ENCODE peak calls at places on chromosomes 5 and 9, in six cellular contexts. C, B, V, S, T and U are unnamed samples.

GRCh38 chr5:7396169-7397004 is 449 bp downstream of the ADCY2 start:
- DNase-seq in C (no peak), B (no peak), V (peak; percentile 15), S (no peak), T (no peak), U (no peak)

GRCh38 chr9:74887981-74888370 is 255 bp upstream of the TRPM6 start:
- DNase-seq in C (no peak), B (no peak), V (no peak), S (no peak), T (no peak), U (no peak)

GRCh38 chr5:43036409-43036808 is 3.7 kb downstream of the ANXA2R start:
- DNase-seq in C (no peak), B (no peak), V (no peak), S (no peak), T (no peak), U (no peak)

GRCh38 chr5:89374144-89374784 is 491.3 kb upstream of the MEF2C start:
- DNase-seq in C (no peak), B (no peak), V (no peak), S (no peak), T (no peak), U (peak; percentile 32)

GRCh38 chr5:17952231-17952630 is 318.0 kb downstream of the TAF11L14 start:
- DNase-seq in C (no peak), B (no peak), V (no peak), S (no peak), T (no peak), U (no peak)

GRCh38 chr5:87109749-87110148 is 157.9 kb upstream of the RASA1 start:
- DNase-seq in C (no peak), B (no peak), V (no peak), S (no peak), T (no peak), U (no peak)

GRCh38 chr5:138575194-138576015 is at the start of gene HSPA9:
- DNase-seq in C (peak; percentile 98), B (peak; percentile 99), V (peak; percentile 99), S (peak; percentile 98), T (peak; percentile 98), U (peak; percentile 99)

GRCh38 chr9:115637661-115638060 is 515.9 kb upstream of the PAPPA start:
- DNase-seq in C (no peak), B (no peak), V (no peak), S (no peak), T (no peak), U (no peak)

GRCh38 chr5:171444582-171444981 is 25.1 kb downstream of the FGF18 start:
- DNase-seq in C (no peak), B (no peak), V (no peak), S (no peak), T (no peak), U (no peak)

GRCh38 chr5:82031220-82032119 is 59.6 kb downstream of the ATG10 start:
- DNase-seq in C (no peak), B (no peak), V (no peak), S (no peak), T (no peak), U (no peak)

GRCh38 chr5:80146036-80146435 is 109.8 kb downstream of the SERINC5 start:
- DNase-seq in C (no peak), B (no peak), V (no peak), S (no peak), T (no peak), U (no peak)

GRCh38 chr9:89605181-89606048 is 603 bp downstream of the GADD45G start:
- DNase-seq in C (peak; percentile 82), B (no peak), V (peak; percentile 58), S (peak; percentile 66), T (peak; percentile 89), U (peak; percentile 85)

GRCh38 chr5:86968311-86968753 is 299.4 kb upstream of the RASA1 start:
- DNase-seq in C (no peak), B (peak; percentile 54), V (peak; percentile 70), S (no peak), T (no peak), U (no peak)

DNA sequence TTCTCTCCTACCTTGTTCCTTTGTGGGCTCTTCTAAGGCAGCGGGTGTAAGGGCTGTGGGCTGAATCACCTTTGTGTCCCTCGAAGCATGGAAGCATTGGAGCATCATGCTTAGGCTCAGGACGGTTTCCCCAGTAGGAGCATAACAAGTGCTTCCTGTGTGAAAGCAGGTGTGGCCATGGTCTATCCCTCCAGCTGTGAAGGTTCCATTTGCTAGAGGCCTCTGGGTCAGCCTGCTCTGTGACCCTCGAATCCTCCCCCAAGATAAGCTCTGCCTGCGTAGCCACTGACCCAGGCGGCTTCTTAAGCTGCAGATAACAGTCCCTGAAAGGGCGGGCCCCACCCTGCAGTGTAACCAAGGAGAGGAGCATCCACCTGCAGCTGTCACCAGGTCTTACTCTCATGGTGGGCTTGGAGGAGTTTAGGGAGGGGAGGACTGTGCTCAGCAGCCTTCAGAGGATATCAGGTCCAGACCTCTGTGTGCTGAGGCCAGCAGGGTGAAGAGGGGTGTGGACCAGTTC is 8.4 kb upstream of the NDST1 start:
- DNase-seq in C (no peak), B (no peak), V (no peak), S (no peak), T (no peak), U (peak; percentile 32)
- H3K4me1 ChIP-seq in C (peaks cover 82% of the 10 kb centered on the region), B (peaks cover 34% of the 10 kb centered on the region), V (peaks cover 10% of the 10 kb centered on the region), S (peaks cover 84% of the 10 kb centered on the region), T (peaks cover 84% of the 10 kb centered on the region), U (peaks cover 33% of the 10 kb centered on the region)

GRCh38 chr9:112531666-112532282 is 45.1 kb downstream of the KIAA1958 start:
- DNase-seq in C (no peak), B (no peak), V (no peak), S (no peak), T (no peak), U (no peak)
- H3K4me3 ChIP-seq in C (no peak overlapping the region), B (no peak overlapping the region), V (no peak overlapping the region), S (no peak overlapping the region), T (no peak overlapping the region), U (no peak overlapping the region)

GRCh38 chr9:135916998-135917397 is 9.7 kb upstream of the CAMSAP1 start:
- DNase-seq in C (no peak), B (no peak), V (no peak), S (no peak), T (no peak), U (no peak)
- H3K9me3 ChIP-seq in C (peaks cover 39% of the 10 kb centered on the region), B (peaks cover 20% of the 10 kb centered on the region), V (peaks cover 70% of the 10 kb centered on the region), S (no peaks in the 10 kb centered on the region), T (peaks cover 12% of the 10 kb centered on the region), U (peaks cover 60% of the 10 kb centered on the region)

DNA sequence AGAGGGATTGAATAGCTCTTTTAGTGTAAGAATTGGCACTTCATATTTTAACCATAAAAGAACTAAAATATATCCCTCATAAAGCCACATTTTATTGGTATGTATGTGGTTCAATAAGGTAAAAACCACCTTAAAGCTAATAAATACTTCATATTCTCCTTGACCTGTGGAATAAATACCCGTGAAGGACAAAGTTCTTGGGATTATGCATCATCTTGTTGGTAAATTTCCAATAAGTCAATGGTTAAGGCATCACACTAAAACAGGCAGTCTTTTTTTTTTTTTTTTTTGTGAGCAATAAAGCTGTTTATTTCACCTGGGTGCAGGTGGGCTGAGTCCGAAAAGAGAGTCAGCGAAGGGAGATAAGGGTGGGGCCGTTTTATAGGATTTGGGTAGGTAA is 161.9 kb downstream of the SNCAIP start:
- DNase-seq in C (no peak), B (no peak), V (no peak), S (no peak), T (no peak), U (no peak)
- H3K4me1 ChIP-seq in C (no peaks in the 10 kb centered on the region), B (no peaks in the 10 kb centered on the region), V (no peaks in the 10 kb centered on the region), S (no peaks in the 10 kb centered on the region), T (no peaks in the 10 kb centered on the region), U (peaks cover 9% of the 10 kb centered on the region)

GRCh38 chr9:37293664-37294524 is 128.6 kb upstream of the GRHPR start:
- DNase-seq in C (no peak), B (no peak), V (peak; percentile 96), S (no peak), T (no peak), U (no peak)
- H3K4me3 ChIP-seq in C (no peak overlapping the region), B (no peak overlapping the region), V (no peak overlapping the region), S (no peak overlapping the region), T (no peak overlapping the region), U (no peak overlapping the region)

GRCh38 chr5:83255268-83255667 is 177.9 kb downstream of the XRCC4 start:
- DNase-seq in C (no peak), B (no peak), V (no peak), S (no peak), T (no peak), U (no peak)
- H3K9me3 ChIP-seq in C (no peaks in the 10 kb centered on the region), B (no peaks in the 10 kb centered on the region), V (no peaks in the 10 kb centered on the region), S (no peaks in the 10 kb centered on the region), T (no peaks in the 10 kb centered on the region), U (no peaks in the 10 kb centered on the region)

GRCh38 chr5:10556893-10557746 is 6.8 kb upstream of the ANKRD33B start:
- DNase-seq in C (no peak), B (no peak), V (no peak), S (no peak), T (peak; percentile 34), U (peak; percentile 14)

GRCh38 chr5:10559151-10559550 is 4.7 kb upstream of the ANKRD33B start:
- DNase-seq in C (no peak), B (no peak), V (no peak), S (no peak), T (no peak), U (no peak)

GRCh38 chr5:10556331-10556807 is 7.5 kb upstream of the ANKRD33B start:
- DNase-seq in C (no peak), B (no peak), V (no peak), S (no peak), T (no peak), U (no peak)

GRCh38 chr5:10559883-10560282 is 4.0 kb upstream of the ANKRD33B start:
- DNase-seq in C (no peak), B (no peak), V (no peak), S (no peak), T (no peak), U (no peak)

GRCh38 chr5:10557747-10558295 is 6.0 kb upstream of the ANKRD33B start:
- DNase-seq in C (no peak), B (no peak), V (no peak), S (no peak), T (no peak), U (no peak)
- H3K4me1 ChIP-seq in C (peaks cover 7% of the 10 kb centered on the region), B (peaks cover 16% of the 10 kb centered on the region), V (no peaks in the 10 kb centered on the region), S (no peaks in the 10 kb centered on the region), T (peaks cover 3% of the 10 kb centered on the region), U (no peaks in the 10 kb centered on the region)

GRCh38 chr5:142388696-142389095 is 63.9 kb upstream of the SPRY4 start:
- DNase-seq in C (no peak), B (no peak), V (no peak), S (no peak), T (no peak), U (no peak)
- H3K4me3 ChIP-seq in C (no peak overlapping the region), B (no peak overlapping the region), V (no peak overlapping the region), S (no peak overlapping the region), T (no peak overlapping the region), U (no peak overlapping the region)

GRCh38 chr5:105530716-105531261 is 1968.2 kb upstream of the NUDT12 start:
- DNase-seq in C (no peak), B (no peak), V (no peak), S (no peak), T (no peak), U (no peak)
- H3K9me3 ChIP-seq in C (no peaks in the 10 kb centered on the region), B (no peaks in the 10 kb centered on the region), V (peaks cover 21% of the 10 kb centered on the region), S (no peaks in the 10 kb centered on the region), T (no peaks in the 10 kb centered on the region), U (no peaks in the 10 kb centered on the region)